ENCODE peak calls at places on chromosomes 12 and 14, in four cellular contexts. One of them, this sample, is unnamed.

GRCh38 chr12:83473408-83474095 is 786.8 kb downstream of the TMTC2 start:
- DNase-seq in SJCRH30: no peak
- DNase-seq in uterus: no peak
- DNase-seq in choroid plexus epithelial cell: no peak
- DNase-seq in this sample: no peak

GRCh38 chr14:103910262-103910935 is 17.9 kb upstream of the TDRD9 start:
- DNase-seq in choroid plexus epithelial cell: peak
- DNase-seq in uterus: peak
- DNase-seq in SJCRH30: peak
- DNase-seq in this sample: peak

GRCh38 chr14:64855732-64856527 is 23.8 kb downstream of the SPTB start:
- DNase-seq in uterus: no peak
- DNase-seq in choroid plexus epithelial cell: no peak
- DNase-seq in SJCRH30: no peak
- DNase-seq in this sample: no peak

GRCh38 chr12:3458041-3458440 is 33.0 kb upstream of the PRMT8 start:
- DNase-seq in SJCRH30: no peak
- DNase-seq in uterus: no peak
- DNase-seq in choroid plexus epithelial cell: no peak
- DNase-seq in this sample: no peak

GRCh38 chr12:123941000-123941399 is 31.6 kb downstream of the CCDC92 start:
- DNase-seq in uterus: no peak
- DNase-seq in choroid plexus epithelial cell: no peak
- DNase-seq in SJCRH30: no peak
- DNase-seq in this sample: no peak

GRCh38 chr14:40413146-40413545 is 980.9 kb upstream of the FBXO33 start:
- DNase-seq in uterus: no peak
- DNase-seq in choroid plexus epithelial cell: no peak
- DNase-seq in SJCRH30: no peak
- DNase-seq in this sample: no peak

GRCh38 chr14:61860294-61860918 is 98.2 kb downstream of the SNAPC1 start:
- DNase-seq in choroid plexus epithelial cell: peak
- DNase-seq in SJCRH30: peak
- DNase-seq in uterus: no peak
- DNase-seq in this sample: peak

GRCh38 chr14:92464716-92465115 is 48.9 kb upstream of the RIN3 start:
- DNase-seq in SJCRH30: no peak
- DNase-seq in uterus: no peak
- DNase-seq in choroid plexus epithelial cell: no peak
- DNase-seq in this sample: no peak

GRCh38 chr12:109727039-109727723 is 13.6 kb downstream of the FAM222A start:
- DNase-seq in uterus: no peak
- DNase-seq in choroid plexus epithelial cell: no peak
- DNase-seq in SJCRH30: peak
- DNase-seq in this sample: no peak

GRCh38 chr14:64702493-64703392 is 1.5 kb upstream of the PLEKHG3 start:
- DNase-seq in SJCRH30: no peak
- DNase-seq in uterus: peak
- DNase-seq in choroid plexus epithelial cell: no peak
- DNase-seq in this sample: no peak

GRCh38 chr12:125634813-125635212 is 569.6 kb downstream of the AACS start:
- DNase-seq in choroid plexus epithelial cell: no peak
- DNase-seq in SJCRH30: no peak
- DNase-seq in uterus: no peak
- DNase-seq in this sample: no peak

GRCh38 chr14:96084796-96085195 is 45.6 kb downstream of the C14orf132 start:
- DNase-seq in choroid plexus epithelial cell: no peak
- DNase-seq in SJCRH30: no peak
- DNase-seq in uterus: no peak
- DNase-seq in this sample: no peak

GRCh38 chr14:90721619-90722305 is 94.5 kb downstream of the TTC7B start:
- DNase-seq in SJCRH30: no peak
- DNase-seq in choroid plexus epithelial cell: no peak
- DNase-seq in uterus: no peak
- DNase-seq in this sample: no peak

GRCh38 chr12:112380663-112381420 is 1.4 kb downstream of the HECTD4 start:
- DNase-seq in choroid plexus epithelial cell: no peak
- DNase-seq in SJCRH30: no peak
- DNase-seq in uterus: no peak
- DNase-seq in this sample: peak

GRCh38 chr12:18382486-18382885 is 121.2 kb downstream of the PIK3C2G start:
- DNase-seq in uterus: no peak
- DNase-seq in SJCRH30: no peak
- DNase-seq in choroid plexus epithelial cell: peak
- DNase-seq in this sample: peak

GRCh38 chr12:124971603-124972002 is 17.3 kb downstream of the DHX37 start:
- DNase-seq in choroid plexus epithelial cell: no peak
- DNase-seq in SJCRH30: no peak
- DNase-seq in uterus: no peak
- DNase-seq in this sample: no peak

GRCh38 chr14:32940066-32940651 is 1.5 kb downstream of the NPAS3 start:
- DNase-seq in SJCRH30: peak
- DNase-seq in choroid plexus epithelial cell: peak
- DNase-seq in uterus: no peak
- DNase-seq in this sample: no peak

GRCh38 chr14:48008646-48009045 is 333.2 kb upstream of the MDGA2 start:
- DNase-seq in uterus: no peak
- DNase-seq in SJCRH30: no peak
- DNase-seq in choroid plexus epithelial cell: no peak
- DNase-seq in this sample: no peak

GRCh38 chr14:35285991-35286564 is 6.1 kb upstream of the PSMA6 start:
- DNase-seq in SJCRH30: no peak
- DNase-seq in choroid plexus epithelial cell: no peak
- DNase-seq in uterus: no peak
- DNase-seq in this sample: no peak

GRCh38 chr14:23171251-23171975 is 12.0 kb downstream of the SLC7A8 start:
- DNase-seq in SJCRH30: no peak
- DNase-seq in choroid plexus epithelial cell: no peak
- DNase-seq in uterus: peak
- DNase-seq in this sample: peak

GRCh38 chr12:54197037-54197909 is 8.5 kb upstream of the SMUG1 start:
- DNase-seq in SJCRH30: peak
- DNase-seq in choroid plexus epithelial cell: no peak
- DNase-seq in uterus: no peak
- DNase-seq in this sample: no peak

GRCh38 chr14:102817318-102817717 is 40.1 kb downstream of the TRAF3 start:
- DNase-seq in uterus: no peak
- DNase-seq in choroid plexus epithelial cell: no peak
- DNase-seq in SJCRH30: no peak
- DNase-seq in this sample: no peak
- H3K4me3 ChIP-seq in uterus: no peak
- H3K4me3 ChIP-seq in choroid plexus epithelial cell: no peak
- H3K4me3 ChIP-seq in SJCRH30: no peak
- H3K4me3 ChIP-seq in this sample: no peak

DNA sequence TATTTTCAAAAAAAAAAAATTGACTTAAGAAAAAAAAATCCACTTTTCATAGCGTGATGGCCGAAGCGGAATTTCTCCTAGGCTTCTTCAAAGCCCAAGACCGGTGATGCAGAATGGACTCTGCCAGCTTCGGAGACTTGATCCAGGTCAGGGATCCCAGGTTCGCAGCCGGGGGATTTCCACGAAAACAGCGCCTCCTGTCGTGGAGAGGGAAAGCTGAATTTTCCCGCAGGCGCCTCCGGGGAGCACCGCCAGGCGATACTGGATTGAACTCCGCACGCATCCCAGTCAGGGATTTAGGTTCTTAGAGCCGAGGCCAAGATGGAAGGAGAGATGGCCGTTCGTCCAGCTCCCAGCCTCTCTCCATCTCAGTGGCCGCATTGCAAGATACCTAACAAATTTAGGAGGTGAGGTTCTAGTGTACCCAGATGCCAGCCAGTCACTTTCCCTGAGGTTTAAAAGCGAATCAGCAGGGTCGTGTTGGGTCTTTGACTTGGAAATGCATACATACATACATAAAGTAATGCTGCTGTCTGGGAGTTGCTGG is 2.2 kb downstream of the TTC6 start:
- DNase-seq in SJCRH30: no peak
- DNase-seq in uterus: no peak
- DNase-seq in choroid plexus epithelial cell: peak
- DNase-seq in this sample: peak
- H3K4me3 ChIP-seq in SJCRH30: no peak
- H3K4me3 ChIP-seq in uterus: no peak
- H3K4me3 ChIP-seq in choroid plexus epithelial cell: no peak
- H3K4me3 ChIP-seq in this sample: no peak

DNA sequence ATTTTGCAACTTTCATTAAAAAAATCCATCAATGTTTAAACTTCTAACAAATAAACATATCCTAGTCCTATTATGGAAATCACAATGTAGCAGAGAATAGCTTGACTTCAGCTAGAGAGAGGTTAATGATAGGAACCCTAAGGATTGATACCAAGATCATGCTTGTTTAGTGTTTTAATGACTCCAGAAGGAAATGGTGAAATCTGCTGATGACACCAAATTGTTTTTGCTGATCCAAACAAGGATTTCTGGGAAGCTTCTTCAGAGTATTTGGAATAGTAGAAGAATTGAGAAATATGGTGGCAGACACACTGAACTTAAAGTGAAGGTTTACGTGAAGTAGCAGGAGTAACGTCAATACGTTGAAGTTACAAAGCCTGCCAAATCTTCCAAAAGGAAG is 122.7 kb downstream of the RAD51B start:
- DNase-seq in choroid plexus epithelial cell: no peak
- DNase-seq in SJCRH30: no peak
- DNase-seq in uterus: no peak
- DNase-seq in this sample: no peak
- H3K4me3 ChIP-seq in choroid plexus epithelial cell: no peak
- H3K4me3 ChIP-seq in SJCRH30: no peak
- H3K4me3 ChIP-seq in uterus: no peak
- H3K4me3 ChIP-seq in this sample: peak

GRCh38 chr12:57093412-57094193 is 4.7 kb downstream of the NAB2 start:
- DNase-seq in choroid plexus epithelial cell: peak
- DNase-seq in uterus: peak
- DNase-seq in SJCRH30: peak
- DNase-seq in this sample: peak
- H3K4me3 ChIP-seq in choroid plexus epithelial cell: peak
- H3K4me3 ChIP-seq in uterus: no peak
- H3K4me3 ChIP-seq in SJCRH30: peak
- H3K4me3 ChIP-seq in this sample: peak

DNA sequence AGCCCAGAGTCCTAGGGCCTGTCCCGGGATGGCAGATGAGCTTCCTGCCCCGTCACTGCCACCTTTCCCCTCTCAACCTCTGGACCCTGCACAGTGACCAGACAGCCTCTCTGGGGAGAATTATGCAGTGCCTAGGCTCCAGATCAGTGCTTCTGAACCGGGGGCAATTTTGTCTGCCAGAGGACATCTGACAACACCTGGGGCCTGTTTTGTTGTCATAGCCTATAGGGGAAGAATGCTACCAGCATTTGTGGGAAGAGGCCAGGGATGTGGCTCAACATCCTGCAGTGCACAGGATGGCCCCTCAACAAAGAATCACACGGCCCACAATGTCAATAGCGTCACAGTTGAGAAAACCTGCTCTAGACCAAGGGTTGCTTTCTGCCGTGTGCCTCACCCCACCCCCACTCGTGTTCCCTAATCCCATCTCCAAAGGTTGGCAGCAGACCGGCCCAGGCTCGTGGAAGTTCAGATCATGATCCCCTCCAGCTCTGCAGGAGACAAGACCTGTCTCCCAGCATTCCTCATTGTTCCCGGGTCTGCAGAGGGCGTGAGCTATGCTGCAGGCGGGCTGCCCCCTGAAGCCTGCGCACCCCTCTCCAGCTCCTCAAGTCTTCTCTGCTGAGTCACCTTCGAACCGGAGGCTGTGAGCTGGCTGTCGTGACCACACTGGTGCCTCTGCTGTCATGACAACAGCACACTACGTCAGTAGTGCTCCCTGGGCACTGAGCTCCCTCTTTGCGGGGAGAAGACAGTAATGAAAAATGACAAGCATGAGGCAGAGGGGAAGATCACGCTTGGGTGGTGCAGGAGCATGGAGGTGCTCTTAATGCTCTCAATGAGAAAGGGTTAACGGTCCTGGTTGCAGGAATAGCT is 2.0 kb upstream of the GAPDH start:
- DNase-seq in choroid plexus epithelial cell: peak
- DNase-seq in SJCRH30: peak
- DNase-seq in uterus: peak
- DNase-seq in this sample: peak
- H3K4me3 ChIP-seq in choroid plexus epithelial cell: peak
- H3K4me3 ChIP-seq in SJCRH30: peak
- H3K4me3 ChIP-seq in uterus: no peak
- H3K4me3 ChIP-seq in this sample: peak

GRCh38 chr12:51009038-51009437 is 17.1 kb downstream of the SLC11A2 start:
- DNase-seq in uterus: peak
- DNase-seq in SJCRH30: no peak
- DNase-seq in choroid plexus epithelial cell: peak
- DNase-seq in this sample: no peak
- H3K4me3 ChIP-seq in uterus: no peak
- H3K4me3 ChIP-seq in SJCRH30: no peak
- H3K4me3 ChIP-seq in choroid plexus epithelial cell: no peak
- H3K4me3 ChIP-seq in this sample: no peak

This sample was measured in adipocyte.